ENCODE peak calls at places on chromosome 5, in five cellular contexts. One of them, this sample, is unnamed.

GRCh38 chr5:150161242-150162141 is 5.1 kb upstream of the CDX1 start:
- DNase-seq in neuronal stem cell: peak
- DNase-seq in IMR-90: peak
- DNase-seq in H9: peak
- DNase-seq in mesendoderm: peak
- DNase-seq in this sample: peak

GRCh38 chr5:168528521-168529360 is at the start of gene FBLL1:
- DNase-seq in neuronal stem cell: peak
- DNase-seq in IMR-90: peak
- DNase-seq in H9: peak
- DNase-seq in mesendoderm: peak
- DNase-seq in this sample: peak

GRCh38 chr5:45826055-45826454 is 129.9 kb upstream of the HCN1 start:
- DNase-seq in neuronal stem cell: no peak
- DNase-seq in IMR-90: no peak
- DNase-seq in H9: no peak
- DNase-seq in mesendoderm: no peak
- DNase-seq in this sample: no peak

GRCh38 chr5:158840193-158840592 is 259.5 kb downstream of the EBF1 start:
- DNase-seq in neuronal stem cell: no peak
- DNase-seq in IMR-90: no peak
- DNase-seq in H9: no peak
- DNase-seq in mesendoderm: no peak
- DNase-seq in this sample: no peak

GRCh38 chr5:56211298-56211865 is 21.7 kb downstream of the ANKRD55 start:
- DNase-seq in neuronal stem cell: peak
- DNase-seq in IMR-90: peak
- DNase-seq in H9: no peak
- DNase-seq in mesendoderm: peak
- DNase-seq in this sample: no peak

GRCh38 chr5:8770431-8770830 is 775.4 kb downstream of the SEMA5A start:
- DNase-seq in neuronal stem cell: no peak
- DNase-seq in IMR-90: no peak
- DNase-seq in H9: no peak
- DNase-seq in mesendoderm: no peak
- DNase-seq in this sample: no peak

GRCh38 chr5:78157001-78157400 is 137.5 kb downstream of the AP3B1 start:
- DNase-seq in neuronal stem cell: no peak
- DNase-seq in IMR-90: no peak
- DNase-seq in H9: no peak
- DNase-seq in mesendoderm: peak
- DNase-seq in this sample: no peak

GRCh38 chr5:159240301-159240870 is 22.7 kb upstream of the UBLCP1 start:
- DNase-seq in neuronal stem cell: no peak
- DNase-seq in IMR-90: peak
- DNase-seq in H9: no peak
- DNase-seq in mesendoderm: peak
- DNase-seq in this sample: no peak

GRCh38 chr5:39501403-39501802 is 76.6 kb upstream of the DAB2 start:
- DNase-seq in neuronal stem cell: no peak
- DNase-seq in IMR-90: peak
- DNase-seq in H9: no peak
- DNase-seq in mesendoderm: no peak
- DNase-seq in this sample: no peak

GRCh38 chr5:142617416-142617815 is 68.5 kb downstream of the FGF1 start:
- DNase-seq in neuronal stem cell: no peak
- DNase-seq in IMR-90: no peak
- DNase-seq in H9: no peak
- DNase-seq in mesendoderm: no peak
- DNase-seq in this sample: no peak

GRCh38 chr5:160230686-160231527 is 1.6 kb downstream of the FABP6 start:
- DNase-seq in neuronal stem cell: no peak
- DNase-seq in IMR-90: peak
- DNase-seq in H9: no peak
- DNase-seq in mesendoderm: no peak
- DNase-seq in this sample: no peak

GRCh38 chr5:39661026-39661779 is 236.4 kb upstream of the DAB2 start:
- DNase-seq in neuronal stem cell: no peak
- DNase-seq in IMR-90: no peak
- DNase-seq in H9: no peak
- DNase-seq in mesendoderm: peak
- DNase-seq in this sample: no peak

GRCh38 chr5:95422842-95423241 is 31.7 kb downstream of the FAM81B start:
- DNase-seq in neuronal stem cell: no peak
- DNase-seq in IMR-90: no peak
- DNase-seq in H9: no peak
- DNase-seq in mesendoderm: no peak
- DNase-seq in this sample: no peak

GRCh38 chr5:122151640-122152039 is 22.3 kb downstream of the ZNF474 start:
- DNase-seq in neuronal stem cell: no peak
- DNase-seq in IMR-90: peak
- DNase-seq in H9: no peak
- DNase-seq in mesendoderm: peak
- DNase-seq in this sample: no peak

GRCh38 chr5:124596595-124597388 is 149.6 kb downstream of the ZNF608 start:
- DNase-seq in neuronal stem cell: no peak
- DNase-seq in IMR-90: peak
- DNase-seq in H9: no peak
- DNase-seq in mesendoderm: peak
- DNase-seq in this sample: no peak

GRCh38 chr5:83022334-83022733 is 54.9 kb downstream of the TMEM167A start:
- DNase-seq in neuronal stem cell: no peak
- DNase-seq in IMR-90: no peak
- DNase-seq in H9: no peak
- DNase-seq in mesendoderm: peak
- DNase-seq in this sample: no peak

GRCh38 chr5:118903010-118903409 is 85.3 kb downstream of the DTWD2 start:
- DNase-seq in neuronal stem cell: no peak
- DNase-seq in IMR-90: no peak
- DNase-seq in H9: no peak
- DNase-seq in mesendoderm: no peak
- DNase-seq in this sample: no peak

GRCh38 chr5:175021886-175022285 is 297.5 kb downstream of the MSX2 start:
- DNase-seq in neuronal stem cell: no peak
- DNase-seq in IMR-90: no peak
- DNase-seq in H9: no peak
- DNase-seq in mesendoderm: no peak
- DNase-seq in this sample: no peak

GRCh38 chr5:2125163-2125900 is 242.6 kb upstream of the IRX4 start:
- DNase-seq in neuronal stem cell: no peak
- DNase-seq in IMR-90: no peak
- DNase-seq in H9: no peak
- DNase-seq in mesendoderm: no peak
- DNase-seq in this sample: no peak

GRCh38 chr5:134527156-134527960 is 1.9 kb downstream of the JADE2 start:
- DNase-seq in neuronal stem cell: peak
- DNase-seq in IMR-90: peak
- DNase-seq in H9: peak
- DNase-seq in mesendoderm: peak
- DNase-seq in this sample: peak

GRCh38 chr5:39717186-39717897 is 292.6 kb upstream of the DAB2 start:
- DNase-seq in neuronal stem cell: no peak
- DNase-seq in IMR-90: peak
- DNase-seq in H9: no peak
- DNase-seq in mesendoderm: no peak
- DNase-seq in this sample: no peak

GRCh38 chr5:77973253-77973609 is 197.1 kb upstream of the TBCA start:
- DNase-seq in neuronal stem cell: no peak
- DNase-seq in IMR-90: no peak
- DNase-seq in H9: peak
- DNase-seq in mesendoderm: peak
- DNase-seq in this sample: no peak

GRCh38 chr5:137164536-137164935 is 334.6 kb downstream of the SPOCK1 start:
- DNase-seq in neuronal stem cell: no peak
- DNase-seq in IMR-90: no peak
- DNase-seq in H9: no peak
- DNase-seq in mesendoderm: no peak
- DNase-seq in this sample: no peak

GRCh38 chr5:14240366-14240765 is 97.2 kb downstream of the TRIO start:
- DNase-seq in neuronal stem cell: no peak
- DNase-seq in IMR-90: peak
- DNase-seq in H9: no peak
- DNase-seq in mesendoderm: no peak
- DNase-seq in this sample: no peak

GRCh38 chr5:91182763-91183162 is 200.4 kb downstream of the ARRDC3 start:
- DNase-seq in neuronal stem cell: no peak
- DNase-seq in IMR-90: no peak
- DNase-seq in H9: no peak
- DNase-seq in mesendoderm: peak
- DNase-seq in this sample: peak

GRCh38 chr5:51226420-51226735 is 156.9 kb upstream of the ISL1 start:
- DNase-seq in neuronal stem cell: peak
- DNase-seq in IMR-90: no peak
- DNase-seq in H9: peak
- DNase-seq in mesendoderm: peak
- DNase-seq in this sample: peak

DNA sequence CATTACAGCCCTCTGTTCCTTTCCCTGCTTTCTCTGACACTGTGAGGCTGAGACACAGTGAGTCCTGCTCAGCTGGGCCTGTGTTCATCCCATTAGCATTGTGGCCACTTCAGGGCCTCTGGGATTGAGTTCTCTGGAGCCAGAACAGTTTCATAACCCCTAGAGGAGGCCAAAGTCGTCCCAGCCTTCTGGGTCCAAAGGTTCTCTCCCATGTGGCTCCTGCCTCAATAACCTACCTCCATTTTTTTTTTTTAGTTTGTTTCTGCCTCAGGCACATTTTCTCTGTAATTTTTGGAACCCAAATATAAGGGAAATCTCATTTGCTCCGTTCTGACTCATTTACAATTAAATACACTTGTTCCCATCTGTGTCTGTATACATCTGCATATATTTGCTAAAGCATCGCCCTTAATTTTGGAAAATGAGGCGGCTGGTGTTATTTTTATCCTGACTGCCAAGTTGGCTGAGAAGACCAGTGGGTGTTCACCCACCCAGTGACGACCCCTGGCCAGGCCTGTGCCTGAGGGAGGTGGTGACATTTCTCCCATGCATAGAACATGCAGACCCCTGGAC is 27.3 kb upstream of the CTNNA1 start:
- DNase-seq in neuronal stem cell: peak
- DNase-seq in IMR-90: no peak
- DNase-seq in H9: no peak
- DNase-seq in mesendoderm: no peak
- DNase-seq in this sample: no peak
- H2AK5ac ChIP-seq in neuronal stem cell: no peak
- H2AK5ac ChIP-seq in IMR-90: no peak
- H2AK5ac ChIP-seq in H9: no peak
- H2AK5ac ChIP-seq in mesendoderm: no peak
- H2AK5ac ChIP-seq in this sample: peak

GRCh38 chr5:132496631-132497487 is 6.3 kb upstream of the IRF1 start:
- DNase-seq in neuronal stem cell: peak
- DNase-seq in IMR-90: peak
- DNase-seq in H9: peak
- DNase-seq in mesendoderm: peak
- DNase-seq in this sample: no peak

GRCh38 chr5:132497488-132497997 is 7.0 kb upstream of the IRF1 start:
- DNase-seq in neuronal stem cell: no peak
- DNase-seq in IMR-90: peak
- DNase-seq in H9: peak
- DNase-seq in mesendoderm: peak
- DNase-seq in this sample: no peak

GRCh38 chr5:132495063-132495671 is 4.6 kb upstream of the IRF1 start:
- DNase-seq in neuronal stem cell: no peak
- DNase-seq in IMR-90: no peak
- DNase-seq in H9: peak
- DNase-seq in mesendoderm: no peak
- DNase-seq in this sample: peak

GRCh38 chr5:132493821-132494220 is 3.2 kb upstream of the IRF1 start:
- DNase-seq in neuronal stem cell: no peak
- DNase-seq in IMR-90: no peak
- DNase-seq in H9: no peak
- DNase-seq in mesendoderm: no peak
- DNase-seq in this sample: no peak

DNA sequence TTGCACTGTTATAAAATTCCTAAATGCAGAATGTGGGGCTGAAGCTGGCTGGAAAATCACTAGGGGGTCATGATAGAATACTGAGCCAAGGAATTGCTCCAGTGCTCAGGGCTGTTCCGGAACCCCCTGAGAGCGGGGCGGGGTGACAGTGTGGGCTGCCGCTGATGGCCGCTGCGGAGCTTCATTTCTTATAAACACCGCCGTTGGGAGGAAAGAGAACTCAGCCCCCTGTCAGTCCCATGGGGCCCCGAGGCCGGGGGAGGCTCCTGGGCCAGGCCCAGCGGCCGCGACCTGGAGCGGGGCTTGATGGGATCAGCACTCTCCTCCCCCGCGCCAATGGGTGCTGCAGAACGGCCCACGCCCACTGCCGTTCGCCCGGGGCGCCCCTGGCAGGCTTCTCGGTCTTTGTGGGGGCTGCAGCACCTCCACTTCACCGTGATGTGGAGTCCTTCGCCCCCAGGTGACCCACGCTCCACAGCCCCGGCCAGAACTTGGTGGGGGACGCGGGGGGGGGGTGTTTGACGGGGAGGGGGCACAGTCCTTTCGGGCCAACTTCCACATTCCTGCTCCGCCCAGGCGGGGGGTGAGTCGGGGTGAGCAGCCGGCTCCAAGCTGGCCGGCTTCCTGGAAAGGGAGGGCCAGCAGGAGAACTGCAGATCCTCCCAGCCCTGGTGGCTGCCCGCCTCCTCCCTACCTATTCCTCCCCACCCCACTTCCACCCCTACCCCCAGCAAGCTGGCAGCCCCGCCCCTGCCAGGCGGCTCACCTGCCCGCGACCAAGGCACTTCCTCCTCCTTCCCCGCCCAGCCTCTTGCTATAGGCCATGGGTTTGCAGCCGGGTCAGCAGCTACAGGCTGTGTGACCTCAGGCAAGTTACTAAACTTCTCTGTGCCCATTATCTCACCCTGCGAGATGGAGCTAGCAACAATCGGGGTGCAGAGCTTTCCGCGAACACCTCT is 5.4 kb upstream of the IRF1 start:
- DNase-seq in neuronal stem cell: no peak
- DNase-seq in IMR-90: peak
- DNase-seq in H9: peak
- DNase-seq in mesendoderm: peak
- DNase-seq in this sample: peak
- H2AK5ac ChIP-seq in neuronal stem cell: peak
- H2AK5ac ChIP-seq in IMR-90: peak
- H2AK5ac ChIP-seq in H9: no peak
- H2AK5ac ChIP-seq in mesendoderm: no peak
- H2AK5ac ChIP-seq in this sample: no peak

DNA sequence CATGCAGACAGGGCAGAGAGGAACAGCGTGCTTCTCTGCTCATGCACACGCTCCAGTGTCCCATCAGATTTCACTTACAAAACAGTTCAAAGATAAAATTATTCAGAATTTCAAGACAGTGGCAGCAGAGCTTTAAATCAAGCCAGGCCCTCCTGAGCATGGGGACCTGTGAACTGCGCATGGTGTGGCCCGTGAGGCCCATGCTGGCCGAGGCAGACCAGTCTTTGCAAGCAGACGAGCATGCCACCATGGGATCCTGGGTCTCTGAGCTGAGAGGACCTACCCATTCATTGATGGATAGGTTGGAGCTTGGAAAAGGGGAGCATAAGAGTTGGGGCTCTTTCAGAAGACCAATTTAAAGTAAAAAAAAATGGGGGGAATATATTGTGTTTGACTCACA is 35.0 kb upstream of the SAP30L start:
- DNase-seq in neuronal stem cell: no peak
- DNase-seq in IMR-90: no peak
- DNase-seq in H9: no peak
- DNase-seq in mesendoderm: no peak
- DNase-seq in this sample: no peak
- H2AK5ac ChIP-seq in neuronal stem cell: no peak
- H2AK5ac ChIP-seq in IMR-90: no peak
- H2AK5ac ChIP-seq in H9: no peak
- H2AK5ac ChIP-seq in mesendoderm: no peak
- H2AK5ac ChIP-seq in this sample: no peak

GRCh38 chr5:60841361-60841760 is 2.7 kb downstream of the ELOVL7 start:
- DNase-seq in neuronal stem cell: no peak
- DNase-seq in IMR-90: no peak
- DNase-seq in H9: no peak
- DNase-seq in mesendoderm: no peak
- DNase-seq in this sample: no peak
- H2AK5ac ChIP-seq in neuronal stem cell: no peak
- H2AK5ac ChIP-seq in IMR-90: no peak
- H2AK5ac ChIP-seq in H9: no peak
- H2AK5ac ChIP-seq in mesendoderm: no peak
- H2AK5ac ChIP-seq in this sample: no peak

This sample was measured in H1.